ENCODE peak calls at places on chromosomes 7 and 10, in six cellular contexts. D is CD8-positive, alpha-beta memory T cell; U is Panc1; I is lower lobe of right lung; C is H1; A is aorta. J is an unnamed sample. For H3K4me1 and H3K27me3, the result is how much of the 10 kb centered on the place peaks cover.

GRCh38 chr10:129472696-129473555 is 5.9 kb downstream of the MGMT start:
- DNase-seq in D (no peak), A (no peak), I (no peak), U (no peak), C (no peak), J (no peak)

GRCh38 chr7:120512701-120513100 is 239.7 kb downstream of the KCND2 start:
- DNase-seq in C (no peak), I (no peak), A (no peak), D (no peak), U (no peak), J (no peak)

GRCh38 chr10:90571876-90572275 is 286.0 kb downstream of the HTR7 start:
- DNase-seq in U (no peak), C (no peak), D (no peak), I (no peak), A (no peak), J (no peak)

GRCh38 chr7:6433814-6434630 is 13.7 kb downstream of the DAGLB start:
- DNase-seq in C (no peak), I (no peak), U (no peak), D (no peak), A (no peak), J (no peak)

GRCh38 chr7:739964-740942 is 13.2 kb upstream of the PRKAR1B start:
- DNase-seq in D (no peak), U (no peak), I (peak), C (no peak), A (peak), J (no peak)

GRCh38 chr7:116541951-116542350 is 17.1 kb downstream of the CAV1 start:
- DNase-seq in A (no peak), D (no peak), I (no peak), C (no peak), U (no peak), J (no peak)

GRCh38 chr10:44008270-44008916 is 359.7 kb upstream of the ZNF32 start:
- DNase-seq in A (peak), I (no peak), D (no peak), C (no peak), U (no peak), J (no peak)

GRCh38 chr10:111076682-111077661 is at the start of gene ADRA2A:
- DNase-seq in A (no peak), C (peak), U (no peak), I (peak), D (no peak), J (peak)

GRCh38 chr10:82668266-82668665 is 793.3 kb downstream of the NRG3 start:
- DNase-seq in U (no peak), D (no peak), C (no peak), A (no peak), I (no peak), J (no peak)

GRCh38 chr10:124267231-124267885 is 151.4 kb downstream of the OAT start:
- DNase-seq in C (no peak), A (peak), U (no peak), I (peak), D (no peak), J (no peak)

GRCh38 chr7:121001234-121001633 is 12.7 kb downstream of the CPED1 start:
- DNase-seq in D (no peak), A (no peak), U (no peak), I (no peak), C (no peak), J (no peak)

GRCh38 chr7:73536479-73536878 is 14.4 kb upstream of the BAZ1B start:
- DNase-seq in I (peak), U (no peak), C (no peak), D (no peak), A (peak), J (no peak)

GRCh38 chr7:73528204-73528603 is 6.1 kb upstream of the BAZ1B start:
- DNase-seq in U (no peak), C (no peak), I (no peak), A (peak), D (no peak), J (no peak)

GRCh38 chr7:73533742-73534141 is 11.6 kb upstream of the BAZ1B start:
- DNase-seq in I (peak), C (no peak), D (no peak), A (peak), U (no peak), J (no peak)

GRCh38 chr7:73530800-73531199 is 8.7 kb upstream of the BAZ1B start:
- DNase-seq in U (no peak), C (no peak), I (peak), A (no peak), D (no peak), J (no peak)

GRCh38 chr7:73532224-73532623 is 10.1 kb upstream of the BAZ1B start:
- DNase-seq in I (no peak), U (no peak), A (peak), C (no peak), D (no peak), J (no peak)
- H3K4me1 ChIP-seq in I (under half), U (under half), A (under half), C (under half), D (under half), J (under half)

DNA sequence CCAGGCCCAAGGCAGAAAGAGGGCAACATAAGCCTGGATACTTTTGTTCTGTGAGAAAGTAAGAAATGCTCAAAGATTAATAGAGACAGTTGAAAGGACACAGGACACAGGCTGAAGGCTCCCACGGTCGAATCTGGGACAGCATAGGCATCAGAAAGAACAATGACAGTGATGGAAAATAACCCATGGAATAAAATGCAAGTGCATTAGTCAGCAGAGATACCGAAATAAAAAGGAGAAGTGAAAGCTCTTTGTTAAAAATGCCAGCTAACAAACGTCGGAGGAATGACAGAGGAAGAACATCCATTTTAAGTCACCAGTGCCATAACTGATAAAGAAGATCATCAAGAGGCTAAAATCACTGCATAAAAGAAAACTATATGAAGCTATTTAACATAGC is 19.7 kb upstream of the AGAP5 start:
- DNase-seq in C (no peak), I (no peak), D (no peak), U (no peak), A (no peak), J (no peak)
- H3K27me3 ChIP-seq in C (under half), I (under half), D (under half), U (under half), A (under half), J (under half)

GRCh38 chr7:92633211-92633906 is 43.2 kb upstream of the FAM133B start:
- DNase-seq in C (no peak), U (peak), A (no peak), I (no peak), D (no peak), J (no peak)
- H3K4me1 ChIP-seq in C (under half), U (under half), A (under half), I (under half), D (under half), J (under half)

GRCh38 chr10:8053446-8054242 is 844 bp upstream of the GATA3 start:
- DNase-seq in I (peak), C (no peak), A (peak), U (peak), D (peak), J (peak)
- H3K27me3 ChIP-seq in I (half or more), C (half or more), A (under half), U (under half), D (under half), J (under half)

DNA sequence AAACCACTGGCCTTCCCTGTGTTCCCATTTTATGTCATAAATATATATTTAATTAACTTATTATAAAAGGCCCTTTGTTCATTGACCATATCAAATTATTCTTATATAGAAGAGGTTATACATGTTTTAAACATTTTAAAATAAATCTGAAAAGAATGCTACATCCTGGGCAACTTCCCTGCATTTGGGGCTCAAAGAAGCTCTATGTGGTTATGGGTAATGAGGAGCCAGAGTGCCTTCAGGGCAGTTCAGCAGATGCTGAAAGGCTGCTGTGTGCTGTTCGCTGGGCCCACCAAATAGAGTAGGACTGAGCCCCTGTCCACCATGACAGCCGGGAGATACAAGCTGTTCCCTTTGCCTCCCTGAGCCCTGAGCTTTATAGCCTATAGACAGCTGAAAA is 35.9 kb downstream of the HTRA1 start:
- DNase-seq in A (no peak), C (no peak), I (no peak), U (no peak), D (no peak), J (no peak)
- H3K4me1 ChIP-seq in A (under half), C (under half), I (under half), U (under half), D (under half), J (under half)

J was measured in Caco-2.